ENCODE peak calls at places on chromosomes 4 and X, in four cellular contexts. One of them, this sample, is unnamed.

GRCh38 chr4:85149656-85150055 is 183.2 kb upstream of the WDFY3 start:
- DNase-seq in stimulated activated CD4-positive, alpha-beta T cell treated with anti-CD3 and anti-CD28 coated beads, Interleukin-1b, Interleukin-23, amount 100 ng/mL, for 24 hours: no peak
- DNase-seq in CD8-positive, alpha-beta memory T cell: no peak
- DNase-seq in CD4-positive, alpha-beta T cell: no peak
- DNase-seq in this sample: peak; percentile 38

GRCh38 chr4:174154455-174154854 is 129.0 kb downstream of the FBXO8 start:
- DNase-seq in stimulated activated CD4-positive, alpha-beta T cell treated with anti-CD3 and anti-CD28 coated beads, Interleukin-1b, Interleukin-23, amount 100 ng/mL, for 24 hours: no peak
- DNase-seq in CD8-positive, alpha-beta memory T cell: no peak
- DNase-seq in CD4-positive, alpha-beta T cell: no peak
- DNase-seq in this sample: peak; percentile 85

GRCh38 chrX:136353519-136354095 is 52.8 kb downstream of the ADGRG4 start:
- DNase-seq in CD8-positive, alpha-beta memory T cell: no peak
- DNase-seq in CD4-positive, alpha-beta T cell: no peak
- DNase-seq in stimulated activated CD4-positive, alpha-beta T cell treated with anti-CD3 and anti-CD28 coated beads, Interleukin-1b, Interleukin-23, amount 100 ng/mL, for 24 hours: no peak
- DNase-seq in this sample: no peak

GRCh38 chr4:11701978-11702377 is 273.3 kb upstream of the HS3ST1 start:
- DNase-seq in stimulated activated CD4-positive, alpha-beta T cell treated with anti-CD3 and anti-CD28 coated beads, Interleukin-1b, Interleukin-23, amount 100 ng/mL, for 24 hours: no peak
- DNase-seq in CD4-positive, alpha-beta T cell: no peak
- DNase-seq in CD8-positive, alpha-beta memory T cell: no peak
- DNase-seq in this sample: no peak

GRCh38 chr4:141027421-141027820 is 105.8 kb downstream of the RNF150 start:
- DNase-seq in CD4-positive, alpha-beta T cell: no peak
- DNase-seq in CD8-positive, alpha-beta memory T cell: no peak
- DNase-seq in stimulated activated CD4-positive, alpha-beta T cell treated with anti-CD3 and anti-CD28 coated beads, Interleukin-1b, Interleukin-23, amount 100 ng/mL, for 24 hours: no peak
- DNase-seq in this sample: peak; percentile 38

GRCh38 chr4:102451266-102451665 is 49.9 kb upstream of the NFKB1 start:
- DNase-seq in CD4-positive, alpha-beta T cell: no peak
- DNase-seq in stimulated activated CD4-positive, alpha-beta T cell treated with anti-CD3 and anti-CD28 coated beads, Interleukin-1b, Interleukin-23, amount 100 ng/mL, for 24 hours: no peak
- DNase-seq in CD8-positive, alpha-beta memory T cell: no peak
- DNase-seq in this sample: no peak

GRCh38 chr4:119081943-119082342 is 53.7 kb upstream of the MYOZ2 start:
- DNase-seq in CD8-positive, alpha-beta memory T cell: no peak
- DNase-seq in CD4-positive, alpha-beta T cell: no peak
- DNase-seq in stimulated activated CD4-positive, alpha-beta T cell treated with anti-CD3 and anti-CD28 coated beads, Interleukin-1b, Interleukin-23, amount 100 ng/mL, for 24 hours: no peak
- DNase-seq in this sample: no peak

GRCh38 chrX:69065451-69065850 is 99.8 kb downstream of the PJA1 start:
- DNase-seq in CD8-positive, alpha-beta memory T cell: no peak
- DNase-seq in stimulated activated CD4-positive, alpha-beta T cell treated with anti-CD3 and anti-CD28 coated beads, Interleukin-1b, Interleukin-23, amount 100 ng/mL, for 24 hours: no peak
- DNase-seq in CD4-positive, alpha-beta T cell: no peak
- DNase-seq in this sample: peak; percentile 67

This sample was measured in amniotic epithelial cell.